ENCODE peak calls at places on chromosomes 1 and 21, in four cellular contexts. X is HCT116, E is colonic mucosa, F is keratinocyte. H is an unnamed sample.
A peak's percentile ranks its signal among the peaks of the same experiment; 100 is the strongest.

GRCh38 chr1:172352435-172352834 is 68.0 kb upstream of the C1orf105 start:
- DNase-seq in X (peak; percentile 73), E (no peak), F (peak; percentile 41), H (no peak)

GRCh38 chr1:213247038-213247437 is 196.0 kb downstream of the RPS6KC1 start:
- DNase-seq in X (no peak), E (no peak), F (no peak), H (no peak)

GRCh38 chr1:75233302-75233929 is 99.2 kb downstream of the LHX8 start:
- DNase-seq in X (peak; percentile 19), E (no peak), F (no peak), H (peak; percentile 61)

GRCh38 chr1:224747578-224747977 is 131.5 kb downstream of the CNIH3 start:
- DNase-seq in X (no peak), E (no peak), F (no peak), H (no peak)

GRCh38 chr1:156931553-156931952 is 11.1 kb downstream of the LRRC71 start:
- DNase-seq in X (no peak), E (no peak), F (no peak), H (no peak)

GRCh38 chr1:207004931-207005830 is 27.4 kb downstream of the C1orf116 start:
- DNase-seq in X (peak; percentile 74), E (peak; percentile 78), F (no peak), H (peak; percentile 54)

GRCh38 chr1:53896673-53897229 is 2.8 kb downstream of the DIO1 start:
- DNase-seq in X (no peak), E (no peak), F (peak; percentile 48), H (no peak)

GRCh38 chr1:152761609-152762213 is 3.9 kb downstream of the KPRP start:
- DNase-seq in X (no peak), E (no peak), F (no peak), H (no peak)

GRCh38 chr1:112840631-112841624 is 115.1 kb downstream of the SLC16A1 start:
- DNase-seq in X (no peak), E (no peak), F (no peak), H (peak; percentile 49)

GRCh38 chr1:45552309-45552708 is 1.7 kb downstream of the AKR1A1 start:
- DNase-seq in X (no peak), E (peak; percentile 63), F (no peak), H (peak; percentile 69)

GRCh38 chr1:232555581-232556189 is 74.2 kb downstream of the SIPA1L2 start:
- DNase-seq in X (no peak), E (no peak), F (no peak), H (no peak)

GRCh38 chr1:46797696-46798470 is 963 bp upstream of the CYP4B1 start:
- DNase-seq in X (no peak), E (no peak), F (no peak), H (no peak)

GRCh38 chr21:27306821-27307746 is 340.2 kb upstream of the ADAMTS5 start:
- DNase-seq in X (no peak), E (no peak), F (no peak), H (no peak)

GRCh38 chr1:117754061-117754969 is 148.5 kb downstream of the TENT5C start:
- DNase-seq in X (peak; percentile 52), E (peak; percentile 81), F (no peak), H (peak; percentile 47)

DNA sequence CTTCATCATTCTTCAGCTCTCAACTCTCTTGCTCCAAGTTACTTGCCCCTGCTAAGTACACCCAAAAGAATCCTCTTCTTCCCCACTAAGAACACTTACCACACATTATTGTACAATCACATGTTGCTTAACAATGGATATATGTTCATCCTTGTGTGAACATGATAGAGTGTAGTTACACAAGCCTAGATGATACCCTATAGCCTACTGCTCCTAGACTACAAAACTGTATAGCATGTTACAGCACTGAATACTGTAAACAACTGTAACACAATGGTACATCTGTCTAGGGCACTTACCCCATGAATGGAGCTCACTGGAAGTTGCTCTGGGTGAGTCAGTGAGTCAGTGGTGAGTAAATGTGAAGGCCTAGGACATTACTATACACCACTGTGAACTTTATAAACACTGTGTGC is 77.4 kb downstream of the RERE start:
- DNase-seq in X (no peak), E (no peak), F (peak; percentile 52), H (no peak)
- H3K9ac ChIP-seq in X (no peak overlapping the region), E (no peak overlapping the region), F (no peak overlapping the region), H (no peak overlapping the region)

DNA sequence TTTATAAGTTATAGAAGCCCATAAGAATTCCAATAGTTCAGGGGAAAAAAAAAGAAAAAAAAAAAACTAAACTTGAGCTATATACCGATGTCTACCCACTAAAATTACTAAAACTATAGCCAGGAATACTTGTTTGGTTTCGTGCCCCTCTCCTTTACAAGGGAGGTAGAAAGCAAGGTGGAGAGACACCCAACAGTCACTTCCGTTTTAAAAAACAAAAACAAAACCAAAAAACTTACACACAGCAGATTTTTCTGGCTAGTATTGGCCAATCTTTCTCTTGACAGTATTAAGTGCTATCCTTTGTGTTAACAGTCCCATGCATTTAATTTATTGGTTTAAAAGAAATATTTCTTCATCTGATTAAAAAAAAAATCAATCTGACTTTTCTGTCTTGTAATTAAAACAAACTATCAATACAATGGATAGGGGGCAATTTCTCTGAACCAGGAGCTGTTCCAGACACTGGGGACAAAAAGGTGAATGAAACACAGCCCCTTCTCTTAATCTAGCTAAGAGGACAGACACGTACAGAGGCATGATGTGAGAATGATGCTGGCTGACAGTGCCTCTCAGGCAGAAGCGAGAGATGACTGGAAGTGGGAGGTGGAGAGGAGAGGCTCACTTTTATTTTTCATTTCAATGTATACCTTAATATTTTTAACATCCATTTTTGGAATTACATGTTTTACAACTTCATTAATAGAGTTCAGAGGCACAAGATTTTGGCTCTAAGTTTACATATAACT is 214.8 kb downstream of the RERE start:
- DNase-seq in X (no peak), E (no peak), F (no peak), H (peak; percentile 66)
- H3K9ac ChIP-seq in X (no peak overlapping the region), E (no peak overlapping the region), F (no peak overlapping the region), H (peak overlapping the region; percentile 24)

DNA sequence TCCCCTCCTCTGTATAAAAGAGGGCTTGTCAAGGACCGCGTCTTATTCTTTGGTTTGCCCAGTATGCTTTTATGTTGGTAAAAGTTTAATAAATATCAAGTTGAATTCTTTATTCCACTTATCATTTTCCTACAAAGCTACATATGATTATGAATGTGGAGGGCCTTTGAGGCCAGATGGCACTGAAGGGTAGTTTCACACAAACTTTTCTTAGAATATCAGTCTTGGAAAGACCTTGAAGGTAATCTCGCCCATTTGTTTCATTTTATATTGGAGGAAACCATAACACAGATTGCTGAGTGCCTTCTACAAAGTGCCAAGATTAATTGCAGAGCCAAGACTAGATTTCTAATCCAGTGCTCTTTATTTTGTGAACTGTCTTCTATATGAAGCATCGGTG is 5.8 kb upstream of the FUBP1 start:
- DNase-seq in X (no peak), E (no peak), F (no peak), H (no peak)
- H3K9ac ChIP-seq in X (no peak overlapping the region), E (no peak overlapping the region), F (no peak overlapping the region), H (no peak overlapping the region)

DNA sequence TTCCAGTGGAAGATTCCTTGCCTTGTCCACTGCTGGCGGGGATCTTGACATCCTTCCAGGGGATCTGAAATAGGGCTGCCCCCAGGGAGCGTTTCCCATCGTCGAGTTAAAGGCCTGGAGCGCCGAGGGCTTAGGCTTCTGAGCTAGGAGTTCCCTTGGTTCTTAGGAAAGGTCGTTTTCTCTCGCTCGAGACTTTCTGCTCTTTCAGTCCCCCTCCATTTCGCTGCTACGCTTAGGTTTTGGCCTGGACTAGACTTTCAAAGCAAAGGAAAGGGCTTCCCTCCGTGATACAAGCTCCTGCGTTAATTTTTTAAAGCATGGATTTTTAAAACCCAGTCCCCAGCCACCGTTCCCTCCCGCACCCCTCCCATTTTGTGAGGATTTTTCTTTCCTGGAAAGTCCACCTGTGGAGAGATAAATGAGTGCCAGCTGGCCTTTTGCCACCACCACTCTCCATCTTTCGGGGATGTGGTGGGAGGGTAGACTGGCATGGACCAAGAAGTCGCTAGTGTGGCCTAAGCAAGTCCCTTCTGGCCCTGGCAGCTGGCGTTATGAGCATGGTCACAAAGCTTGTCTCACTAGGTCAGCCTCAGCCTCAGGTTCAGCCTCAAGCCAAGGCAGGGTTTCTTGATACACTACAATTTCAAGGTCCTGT is 9.2 kb downstream of the NR5A2 start:
- DNase-seq in X (no peak), E (peak; percentile 75), F (no peak), H (no peak)
- H3K9ac ChIP-seq in X (no peak overlapping the region), E (peak overlapping the region; percentile 52), F (no peak overlapping the region), H (no peak overlapping the region)

DNA sequence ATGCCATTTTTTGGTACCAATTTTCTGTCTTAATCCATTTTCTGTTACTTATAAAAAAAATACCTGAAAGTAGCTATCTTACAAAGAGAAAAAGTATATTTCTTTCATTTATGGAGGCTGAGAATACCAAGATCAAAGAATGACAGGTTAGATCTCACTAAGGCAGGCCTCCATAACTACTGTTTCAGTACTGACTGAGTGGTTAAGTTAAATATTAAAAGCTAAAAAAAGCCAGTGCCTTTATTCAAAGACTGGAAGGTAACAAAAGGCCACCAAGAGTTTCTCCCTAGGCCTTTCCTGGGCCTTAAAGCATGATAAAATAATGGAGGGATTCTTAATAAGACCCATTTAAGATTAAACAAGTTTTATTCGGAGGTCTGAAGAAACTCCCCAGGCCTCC is 687.7 kb upstream of the ADGRL4 start:
- DNase-seq in X (no peak), E (no peak), F (no peak), H (no peak)
- H3K9ac ChIP-seq in X (no peak overlapping the region), E (no peak overlapping the region), F (no peak overlapping the region), H (no peak overlapping the region)

DNA sequence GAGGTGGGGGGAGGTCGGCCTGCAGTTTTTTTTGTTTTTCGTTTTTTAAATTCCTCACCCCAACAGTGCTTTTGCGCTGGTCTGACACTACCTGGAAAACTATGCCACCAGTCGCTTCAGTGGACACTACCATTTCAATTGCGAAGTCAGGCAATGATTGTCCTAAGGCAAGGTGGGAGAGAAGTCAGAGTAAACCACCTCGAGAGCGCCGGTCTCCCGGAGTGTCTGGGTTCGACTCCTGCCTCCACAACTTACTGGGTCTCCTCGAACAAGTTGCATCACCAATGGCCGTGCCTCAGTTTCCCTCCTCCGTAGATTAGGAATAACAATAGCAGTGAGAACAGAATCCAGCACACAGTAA is 593 bp upstream of the SLC44A3 start:
- DNase-seq in X (no peak), E (peak; percentile 42), F (no peak), H (no peak)
- H3K9ac ChIP-seq in X (peak overlapping the region; percentile 69), E (peak overlapping the region; percentile 89), F (peak overlapping the region; percentile 71), H (no peak overlapping the region)

GRCh38 chr1:84582802-84583587 is 8.8 kb upstream of the CTBS start:
- DNase-seq in X (no peak), E (no peak), F (no peak), H (peak; percentile 75)
- H3K9ac ChIP-seq in X (no peak overlapping the region), E (no peak overlapping the region), F (no peak overlapping the region), H (peak overlapping the region; percentile 5)

DNA sequence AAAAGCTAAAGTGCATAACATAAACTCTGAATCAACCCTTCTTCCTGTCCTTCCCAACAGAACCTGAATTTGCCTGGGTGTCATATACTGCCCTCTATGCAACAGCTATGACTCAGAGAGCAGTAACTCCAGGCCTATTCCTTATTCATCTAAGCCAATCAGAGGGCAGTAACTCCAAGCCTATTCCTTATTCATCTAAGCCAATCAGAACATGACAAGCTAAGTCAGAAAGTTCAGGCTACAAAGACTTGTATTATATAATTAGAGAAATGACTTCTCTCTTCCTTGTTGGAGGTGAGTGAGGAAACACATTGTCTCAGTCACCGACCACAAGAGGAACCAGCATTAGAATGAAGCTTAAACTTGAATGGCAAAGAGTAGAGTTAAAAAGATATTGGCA is 26.2 kb upstream of the TADA1 start:
- DNase-seq in X (peak; percentile 43), E (no peak), F (peak; percentile 49), H (no peak)
- H3K9ac ChIP-seq in X (no peak overlapping the region), E (no peak overlapping the region), F (no peak overlapping the region), H (no peak overlapping the region)

H was measured in MM.1S.